ENCODE peak calls at places on chromosome 3, in eight cellular contexts. One of them, this sample, is unnamed.

GRCh38 chr3:112128843-112129727 is 4.0 kb downstream of the GCSAM start:
- DNase-seq in EL: peak; percentile 80
- DNase-seq in transverse colon: no peak
- DNase-seq in T-helper 1 cell: peak; percentile 36
- DNase-seq in heart left ventricle: no peak
- DNase-seq in SW480: no peak
- DNase-seq in T-helper 9 cell: peak; percentile 27
- DNase-seq in iPS-NIHi11: no peak
- DNase-seq in this sample: peak; percentile 26

GRCh38 chr3:55198554-55198953 is 270.7 kb upstream of the LRTM1 start:
- DNase-seq in EL: peak; percentile 96
- DNase-seq in transverse colon: no peak
- DNase-seq in T-helper 1 cell: no peak
- DNase-seq in heart left ventricle: no peak
- DNase-seq in SW480: no peak
- DNase-seq in T-helper 9 cell: no peak
- DNase-seq in iPS-NIHi11: no peak
- DNase-seq in this sample: no peak

GRCh38 chr3:31235062-31235704 is 297.5 kb upstream of the STT3B start:
- DNase-seq in EL: peak; percentile 39
- DNase-seq in transverse colon: no peak
- DNase-seq in T-helper 1 cell: no peak
- DNase-seq in heart left ventricle: no peak
- DNase-seq in SW480: no peak
- DNase-seq in T-helper 9 cell: no peak
- DNase-seq in iPS-NIHi11: no peak
- DNase-seq in this sample: no peak

GRCh38 chr3:89098964-89099585 is 8.3 kb upstream of the EPHA3 start:
- DNase-seq in EL: peak; percentile 55
- DNase-seq in transverse colon: peak; percentile 35
- DNase-seq in T-helper 1 cell: no peak
- DNase-seq in heart left ventricle: no peak
- DNase-seq in SW480: peak; percentile 62
- DNase-seq in T-helper 9 cell: no peak
- DNase-seq in iPS-NIHi11: peak; percentile 41
- DNase-seq in this sample: peak; percentile 9

GRCh38 chr3:61132062-61132461 is 119.2 kb downstream of the FHIT start:
- DNase-seq in EL: no peak
- DNase-seq in transverse colon: no peak
- DNase-seq in T-helper 1 cell: no peak
- DNase-seq in heart left ventricle: no peak
- DNase-seq in SW480: no peak
- DNase-seq in T-helper 9 cell: no peak
- DNase-seq in iPS-NIHi11: no peak
- DNase-seq in this sample: no peak

GRCh38 chr3:46835059-46835458 is 28.2 kb downstream of the MYL3 start:
- DNase-seq in EL: no peak
- DNase-seq in transverse colon: no peak
- DNase-seq in T-helper 1 cell: no peak
- DNase-seq in heart left ventricle: no peak
- DNase-seq in SW480: no peak
- DNase-seq in T-helper 9 cell: no peak
- DNase-seq in iPS-NIHi11: no peak
- DNase-seq in this sample: no peak

GRCh38 chr3:13420817-13421755 is 964 bp upstream of the NUP210 start:
- DNase-seq in EL: no peak
- DNase-seq in transverse colon: peak; percentile 60
- DNase-seq in T-helper 1 cell: peak; percentile 78
- DNase-seq in heart left ventricle: no peak
- DNase-seq in SW480: peak; percentile 77
- DNase-seq in T-helper 9 cell: peak; percentile 74
- DNase-seq in iPS-NIHi11: no peak
- DNase-seq in this sample: peak; percentile 78

GRCh38 chr3:72661115-72661457 is 187.2 kb downstream of the SHQ1 start:
- DNase-seq in EL: peak; percentile 90
- DNase-seq in transverse colon: peak; percentile 55
- DNase-seq in T-helper 1 cell: no peak
- DNase-seq in heart left ventricle: peak; percentile 73
- DNase-seq in SW480: peak; percentile 37
- DNase-seq in T-helper 9 cell: no peak
- DNase-seq in iPS-NIHi11: peak; percentile 50
- DNase-seq in this sample: no peak

GRCh38 chr3:48294611-48295263 is 38.7 kb downstream of the SPINK8 start:
- DNase-seq in EL: no peak
- DNase-seq in transverse colon: no peak
- DNase-seq in T-helper 1 cell: no peak
- DNase-seq in heart left ventricle: no peak
- DNase-seq in SW480: no peak
- DNase-seq in T-helper 9 cell: no peak
- DNase-seq in iPS-NIHi11: no peak
- DNase-seq in this sample: no peak

GRCh38 chr3:155281892-155282291 is 11.6 kb downstream of the STRIT1 start:
- DNase-seq in EL: peak; percentile 47
- DNase-seq in transverse colon: no peak
- DNase-seq in T-helper 1 cell: no peak
- DNase-seq in heart left ventricle: no peak
- DNase-seq in SW480: no peak
- DNase-seq in T-helper 9 cell: no peak
- DNase-seq in iPS-NIHi11: no peak
- DNase-seq in this sample: no peak

GRCh38 chr3:71825551-71826283 is 40.8 kb upstream of the PROK2 start:
- DNase-seq in EL: no peak
- DNase-seq in transverse colon: no peak
- DNase-seq in T-helper 1 cell: no peak
- DNase-seq in heart left ventricle: no peak
- DNase-seq in SW480: no peak
- DNase-seq in T-helper 9 cell: no peak
- DNase-seq in iPS-NIHi11: no peak
- DNase-seq in this sample: no peak

GRCh38 chr3:31378226-31378625 is 154.5 kb upstream of the STT3B start:
- DNase-seq in EL: no peak
- DNase-seq in transverse colon: no peak
- DNase-seq in T-helper 1 cell: no peak
- DNase-seq in heart left ventricle: no peak
- DNase-seq in SW480: no peak
- DNase-seq in T-helper 9 cell: no peak
- DNase-seq in iPS-NIHi11: no peak
- DNase-seq in this sample: no peak

GRCh38 chr3:47571391-47572165 is 7.1 kb downstream of the CSPG5 start:
- DNase-seq in EL: no peak
- DNase-seq in transverse colon: no peak
- DNase-seq in T-helper 1 cell: no peak
- DNase-seq in heart left ventricle: no peak
- DNase-seq in SW480: no peak
- DNase-seq in T-helper 9 cell: no peak
- DNase-seq in iPS-NIHi11: peak; percentile 41
- DNase-seq in this sample: no peak

GRCh38 chr3:107112356-107112755 is 264.9 kb upstream of the CCDC54 start:
- DNase-seq in EL: no peak
- DNase-seq in transverse colon: no peak
- DNase-seq in T-helper 1 cell: no peak
- DNase-seq in heart left ventricle: no peak
- DNase-seq in SW480: no peak
- DNase-seq in T-helper 9 cell: no peak
- DNase-seq in iPS-NIHi11: no peak
- DNase-seq in this sample: no peak

GRCh38 chr3:184560992-184561328 is 625 bp upstream of the EPHB3 start:
- DNase-seq in EL: no peak
- DNase-seq in transverse colon: no peak
- DNase-seq in T-helper 1 cell: no peak
- DNase-seq in heart left ventricle: no peak
- DNase-seq in SW480: no peak
- DNase-seq in T-helper 9 cell: no peak
- DNase-seq in iPS-NIHi11: no peak
- DNase-seq in this sample: no peak

GRCh38 chr3:131561511-131561910 is 58.7 kb upstream of the MRPL3 start:
- DNase-seq in EL: no peak
- DNase-seq in transverse colon: no peak
- DNase-seq in T-helper 1 cell: no peak
- DNase-seq in heart left ventricle: no peak
- DNase-seq in SW480: peak; percentile 37
- DNase-seq in T-helper 9 cell: no peak
- DNase-seq in iPS-NIHi11: no peak
- DNase-seq in this sample: no peak

GRCh38 chr3:37295925-37296324 is 121.5 kb upstream of the LRRFIP2 start:
- DNase-seq in EL: no peak
- DNase-seq in transverse colon: no peak
- DNase-seq in T-helper 1 cell: no peak
- DNase-seq in heart left ventricle: no peak
- DNase-seq in SW480: no peak
- DNase-seq in T-helper 9 cell: no peak
- DNase-seq in iPS-NIHi11: no peak
- DNase-seq in this sample: no peak

GRCh38 chr3:37338500-37338899 is 164.1 kb upstream of the LRRFIP2 start:
- DNase-seq in EL: no peak
- DNase-seq in transverse colon: no peak
- DNase-seq in T-helper 1 cell: no peak
- DNase-seq in heart left ventricle: no peak
- DNase-seq in SW480: no peak
- DNase-seq in T-helper 9 cell: no peak
- DNase-seq in iPS-NIHi11: no peak
- DNase-seq in this sample: no peak

GRCh38 chr3:140298569-140299070 is 363.6 kb downstream of the CLSTN2 start:
- DNase-seq in EL: no peak
- DNase-seq in transverse colon: no peak
- DNase-seq in T-helper 1 cell: no peak
- DNase-seq in heart left ventricle: no peak
- DNase-seq in SW480: no peak
- DNase-seq in T-helper 9 cell: no peak
- DNase-seq in iPS-NIHi11: peak; percentile 33
- DNase-seq in this sample: no peak

GRCh38 chr3:57559526-57559925 is 3.5 kb downstream of the PDE12 start:
- DNase-seq in EL: peak; percentile 63
- DNase-seq in transverse colon: no peak
- DNase-seq in T-helper 1 cell: no peak
- DNase-seq in heart left ventricle: no peak
- DNase-seq in SW480: no peak
- DNase-seq in T-helper 9 cell: no peak
- DNase-seq in iPS-NIHi11: no peak
- DNase-seq in this sample: no peak

GRCh38 chr3:62872318-62872717 is 2.9 kb downstream of the CADPS start:
- DNase-seq in EL: no peak
- DNase-seq in transverse colon: no peak
- DNase-seq in T-helper 1 cell: no peak
- DNase-seq in heart left ventricle: no peak
- DNase-seq in SW480: no peak
- DNase-seq in T-helper 9 cell: no peak
- DNase-seq in iPS-NIHi11: no peak
- DNase-seq in this sample: no peak

GRCh38 chr3:55527381-55527780 is 40.3 kb upstream of the WNT5A start:
- DNase-seq in EL: no peak
- DNase-seq in transverse colon: no peak
- DNase-seq in T-helper 1 cell: no peak
- DNase-seq in heart left ventricle: no peak
- DNase-seq in SW480: no peak
- DNase-seq in T-helper 9 cell: no peak
- DNase-seq in iPS-NIHi11: no peak
- DNase-seq in this sample: no peak

GRCh38 chr3:195028877-195029606 is 241.9 kb downstream of the XXYLT1 start:
- DNase-seq in EL: no peak
- DNase-seq in transverse colon: no peak
- DNase-seq in T-helper 1 cell: no peak
- DNase-seq in heart left ventricle: peak; percentile 32
- DNase-seq in SW480: no peak
- DNase-seq in T-helper 9 cell: no peak
- DNase-seq in iPS-NIHi11: no peak
- DNase-seq in this sample: no peak

GRCh38 chr3:122985539-122985938 is 42.0 kb downstream of the SEMA5B start:
- DNase-seq in EL: no peak
- DNase-seq in transverse colon: no peak
- DNase-seq in T-helper 1 cell: no peak
- DNase-seq in heart left ventricle: no peak
- DNase-seq in SW480: no peak
- DNase-seq in T-helper 9 cell: no peak
- DNase-seq in iPS-NIHi11: no peak
- DNase-seq in this sample: no peak

GRCh38 chr3:9809239-9809614 is 835 bp upstream of the TTLL3 start:
- DNase-seq in EL: no peak
- DNase-seq in transverse colon: peak; percentile 49
- DNase-seq in T-helper 1 cell: no peak
- DNase-seq in heart left ventricle: no peak
- DNase-seq in SW480: peak; percentile 23
- DNase-seq in T-helper 9 cell: no peak
- DNase-seq in iPS-NIHi11: no peak
- DNase-seq in this sample: no peak

GRCh38 chr3:181770296-181770695 is 58.6 kb downstream of the SOX2 start:
- DNase-seq in EL: no peak
- DNase-seq in transverse colon: no peak
- DNase-seq in T-helper 1 cell: no peak
- DNase-seq in heart left ventricle: no peak
- DNase-seq in SW480: no peak
- DNase-seq in T-helper 9 cell: no peak
- DNase-seq in iPS-NIHi11: no peak
- DNase-seq in this sample: no peak

GRCh38 chr3:52495777-52496602 is 852 bp downstream of the STAB1 start:
- DNase-seq in EL: peak; percentile 69
- DNase-seq in transverse colon: no peak
- DNase-seq in T-helper 1 cell: no peak
- DNase-seq in heart left ventricle: no peak
- DNase-seq in SW480: peak; percentile 30
- DNase-seq in T-helper 9 cell: no peak
- DNase-seq in iPS-NIHi11: no peak
- DNase-seq in this sample: no peak

GRCh38 chr3:12782172-12782815 is 14.2 kb upstream of the CAND2 start:
- DNase-seq in EL: no peak
- DNase-seq in transverse colon: no peak
- DNase-seq in T-helper 1 cell: no peak
- DNase-seq in heart left ventricle: no peak
- DNase-seq in SW480: no peak
- DNase-seq in T-helper 9 cell: no peak
- DNase-seq in iPS-NIHi11: peak; percentile 47
- DNase-seq in this sample: no peak

GRCh38 chr3:71548995-71549394 is 34.5 kb downstream of the FOXP1 start:
- DNase-seq in EL: no peak
- DNase-seq in transverse colon: no peak
- DNase-seq in T-helper 1 cell: no peak
- DNase-seq in heart left ventricle: no peak
- DNase-seq in SW480: no peak
- DNase-seq in T-helper 9 cell: no peak
- DNase-seq in iPS-NIHi11: no peak
- DNase-seq in this sample: no peak

This sample was measured in activated T-helper 2 cell treated with anti-CD3 and anti-CD28 coated beads, Interferon-gamma antibody, Interleukin-2, Interleukin-4, amounts not matched to agents 10 μg/mL and 5 μg/mL and 100 μg/mL, durations not matched to agents 14 hours and 24 hours and 36 hours.